ENCODE peak calls at places on chromosomes 4 and X, in ten cellular contexts. E is thyroid gland; H is ACHN; N is effector CD4-positive, alpha-beta T cell; I is astrocyte of the cerebellum; P is Right ventricle myocardium superior; D is T-cell; T is fibroblast of gingiva; K is HT-29; Q is fibroblast of the aortic adventitia. C is an unnamed sample.

GRCh38 chr4:2891294-2891693 is 47.6 kb downstream of the ADD1 start:
- DNase-seq in P (no peak), I (no peak), D (no peak), K (peak; percentile 12), Q (peak; percentile 66), T (peak; percentile 53), N (no peak), H (peak; percentile 30), E (no peak), C (no peak)

GRCh38 chr4:21921526-21922180 is 26.9 kb downstream of the KCNIP4 start:
- DNase-seq in D (no peak), K (no peak), I (no peak), N (no peak), Q (no peak), H (no peak), E (no peak), T (no peak), P (no peak), C (no peak)

GRCh38 chrX:21398424-21398823 is 24.2 kb downstream of the CNKSR2 start:
- DNase-seq in K (no peak), H (no peak), N (no peak), E (no peak), Q (no peak), D (no peak), P (no peak), I (no peak), T (no peak), C (no peak)

GRCh38 chr4:169243808-169244207 is 26.9 kb downstream of the SH3RF1 start:
- DNase-seq in Q (peak; percentile 80), I (peak; percentile 74), H (no peak), D (no peak), K (no peak), N (no peak), P (no peak), T (peak; percentile 83), E (no peak), C (no peak)

GRCh38 chr4:15194520-15194919 is 192.2 kb downstream of the CPEB2 start:
- DNase-seq in K (no peak), N (no peak), P (no peak), H (no peak), T (no peak), E (no peak), D (no peak), Q (no peak), I (no peak), C (no peak)

GRCh38 chr4:78659264-78659663 is 107.7 kb downstream of the ANXA3 start:
- DNase-seq in T (peak; percentile 61), H (no peak), K (no peak), E (no peak), D (no peak), N (no peak), I (peak; percentile 23), Q (peak; percentile 80), P (no peak), C (no peak)

GRCh38 chrX:38435130-38435529 is 82.7 kb downstream of the OTC start:
- DNase-seq in H (no peak), K (no peak), N (no peak), D (no peak), I (no peak), E (no peak), T (no peak), P (no peak), Q (no peak), C (no peak)

GRCh38 chrX:41723821-41724220 is at the start of gene GPR82:
- DNase-seq in H (no peak), I (no peak), N (no peak), D (no peak), P (no peak), E (no peak), T (no peak), Q (no peak), K (no peak), C (no peak)

GRCh38 chr4:84254537-84254936 is 244.6 kb downstream of the NKX6-1 start:
- DNase-seq in H (no peak), K (no peak), E (no peak), D (no peak), N (no peak), P (no peak), T (no peak), Q (no peak), I (no peak), C (no peak)

GRCh38 chr4:181835348-181835747 is 407.9 kb upstream of the TENM3 start:
- DNase-seq in H (no peak), E (no peak), I (no peak), K (no peak), Q (no peak), N (no peak), P (no peak), T (no peak), D (no peak), C (no peak)

GRCh38 chr4:46999584-46999983 is 6.2 kb upstream of the GABRA4 start:
- DNase-seq in E (no peak), Q (peak; percentile 29), D (no peak), T (no peak), I (no peak), K (no peak), P (no peak), N (no peak), H (no peak), C (no peak)

GRCh38 chr4:110059556-110060191 is 138.7 kb downstream of the ELOVL6 start:
- DNase-seq in K (peak; percentile 9), I (no peak), N (no peak), H (no peak), Q (peak; percentile 19), D (no peak), P (no peak), E (no peak), T (peak; percentile 60), C (no peak)

GRCh38 chrX:44873415-44874270 is 655 bp downstream of the KDM6A start:
- DNase-seq in K (peak; percentile 53), H (peak; percentile 24), Q (peak; percentile 51), E (peak; percentile 47), D (peak; percentile 37), N (peak; percentile 50), P (peak; percentile 66), T (peak; percentile 37), I (no peak), C (peak; percentile 55)

GRCh38 chrX:135543924-135544323 is 23.5 kb downstream of the INTS6L start:
- DNase-seq in P (no peak), K (peak; percentile 11), T (no peak), H (peak; percentile 1), D (peak; percentile 9), E (no peak), N (no peak), I (no peak), Q (no peak), C (no peak)

GRCh38 chr4:22029803-22030202 is 81.2 kb upstream of the KCNIP4 start:
- DNase-seq in T (no peak), E (no peak), D (no peak), P (no peak), K (peak; percentile 45), N (no peak), I (no peak), H (no peak), Q (no peak), C (no peak)

GRCh38 chr4:177405508-177405907 is 36.7 kb downstream of the AGA start:
- DNase-seq in P (no peak), D (no peak), I (no peak), E (no peak), N (no peak), Q (no peak), K (no peak), H (no peak), T (no peak), C (no peak)

GRCh38 chr4:16289872-16290554 is 63.7 kb upstream of the TAPT1 start:
- DNase-seq in I (peak; percentile 39), E (no peak), N (no peak), K (peak; percentile 66), Q (peak; percentile 72), T (no peak), H (peak; percentile 27), P (no peak), D (no peak), C (no peak)

GRCh38 chr4:145580906-145581305 is 38.3 kb upstream of the MMAA start:
- DNase-seq in D (no peak), P (no peak), N (no peak), I (peak; percentile 8), Q (no peak), K (peak; percentile 11), T (no peak), H (no peak), E (no peak), C (no peak)

GRCh38 chrX:19616959-19617358 is 101.7 kb upstream of the MAP3K15 start:
- DNase-seq in P (no peak), I (no peak), N (no peak), T (peak; percentile 30), D (no peak), K (no peak), H (no peak), Q (peak; percentile 51), E (no peak), C (no peak)

GRCh38 chrX:56429581-56429980 is 133.8 kb upstream of the UBQLN2 start:
- DNase-seq in D (no peak), P (no peak), K (no peak), T (no peak), E (no peak), I (no peak), H (no peak), Q (no peak), N (no peak), C (no peak)

GRCh38 chrX:24294619-24295018 is 19.2 kb downstream of the SUPT20HL2 start:
- DNase-seq in N (no peak), I (no peak), Q (peak; percentile 20), T (no peak), H (no peak), K (peak; percentile 6), P (no peak), E (no peak), D (no peak), C (no peak)

GRCh38 chrX:153307546-153308175 is 13.9 kb downstream of the PNMA6F start:
- DNase-seq in I (no peak), Q (peak; percentile 2), D (no peak), E (no peak), P (no peak), T (no peak), K (no peak), N (no peak), H (peak; percentile 0), C (no peak)

GRCh38 chr4:109079731-109080130 is 222.7 kb downstream of the COL25A1 start:
- DNase-seq in I (no peak), P (no peak), Q (no peak), T (no peak), H (no peak), E (no peak), K (peak; percentile 27), D (no peak), N (no peak), C (no peak)

GRCh38 chr4:186104114-186104894 is at the start of gene FAM149A:
- DNase-seq in K (peak; percentile 75), D (peak; percentile 12), T (no peak), Q (no peak), E (peak; percentile 83), I (no peak), N (peak; percentile 9), H (peak; percentile 59), P (no peak), C (peak; percentile 19)

GRCh38 chrX:41389311-41389888 is 55.4 kb downstream of the DDX3X start:
- DNase-seq in H (no peak), T (no peak), E (no peak), I (no peak), P (no peak), D (no peak), N (no peak), K (peak; percentile 22), Q (no peak), C (no peak)

GRCh38 chr4:140260227-140260626 is 106.2 kb upstream of the MAML3 start:
- DNase-seq in H (peak; percentile 28), E (no peak), T (peak; percentile 73), K (no peak), P (no peak), N (no peak), Q (peak; percentile 86), I (peak; percentile 63), D (no peak), C (no peak)

GRCh38 chrX:45840411-45840950 is 639.8 kb upstream of the DIPK2B start:
- DNase-seq in I (no peak), P (no peak), E (no peak), K (no peak), T (no peak), N (no peak), H (no peak), Q (no peak), D (no peak), C (no peak)

GRCh38 chr4:151485541-151486131 is 76.7 kb downstream of the FHIP1A start:
- DNase-seq in E (no peak), T (no peak), Q (no peak), I (no peak), K (peak; percentile 19), H (peak; percentile 87), N (no peak), P (no peak), D (no peak), C (no peak)

C was measured in T-helper 9 cell.